ENCODE peak calls at places on chromosomes 6 and 20, in eight cellular contexts. One of them, this sample, is unnamed.

GRCh38 chr20:23456873-23457272 is 4.2 kb upstream of the CST11 start:
- DNase-seq in ovary: no peak
- DNase-seq in A549: no peak
- DNase-seq in K562: no peak
- DNase-seq in SK-N-SH: no peak
- DNase-seq in H1: no peak
- DNase-seq in sigmoid colon: no peak
- DNase-seq in transverse colon: no peak
- DNase-seq in this sample: no peak

GRCh38 chr6:56649053-56649769 is 6.5 kb upstream of the DST start:
- DNase-seq in ovary: no peak
- DNase-seq in A549: no peak
- DNase-seq in K562: no peak
- DNase-seq in SK-N-SH: no peak
- DNase-seq in H1: no peak
- DNase-seq in sigmoid colon: no peak
- DNase-seq in transverse colon: no peak
- DNase-seq in this sample: no peak

GRCh38 chr20:17935186-17935585 is 33.4 kb downstream of the SNX5 start:
- DNase-seq in ovary: no peak
- DNase-seq in A549: no peak
- DNase-seq in K562: no peak
- DNase-seq in SK-N-SH: no peak
- DNase-seq in H1: no peak
- DNase-seq in sigmoid colon: no peak
- DNase-seq in transverse colon: no peak
- DNase-seq in this sample: no peak

GRCh38 chr6:83008631-83009030 is 57.0 kb downstream of the UBE3D start:
- DNase-seq in ovary: no peak
- DNase-seq in A549: no peak
- DNase-seq in K562: no peak
- DNase-seq in SK-N-SH: no peak
- DNase-seq in H1: no peak
- DNase-seq in sigmoid colon: no peak
- DNase-seq in transverse colon: no peak
- DNase-seq in this sample: no peak

GRCh38 chr6:114342086-114342825 is 567 bp downstream of the HS3ST5 start:
- DNase-seq in ovary: no peak
- DNase-seq in A549: no peak
- DNase-seq in K562: no peak
- DNase-seq in SK-N-SH: peak
- DNase-seq in H1: no peak
- DNase-seq in sigmoid colon: no peak
- DNase-seq in transverse colon: peak
- DNase-seq in this sample: no peak

GRCh38 chr6:30752164-30752927 is 8.0 kb upstream of the IER3 start:
- DNase-seq in ovary: peak
- DNase-seq in A549: peak
- DNase-seq in K562: no peak
- DNase-seq in SK-N-SH: peak
- DNase-seq in H1: no peak
- DNase-seq in sigmoid colon: peak
- DNase-seq in transverse colon: peak
- DNase-seq in this sample: peak

GRCh38 chr6:41442800-41443501 is 103.2 kb upstream of the FOXP4 start:
- DNase-seq in ovary: peak
- DNase-seq in A549: no peak
- DNase-seq in K562: peak
- DNase-seq in SK-N-SH: peak
- DNase-seq in H1: peak
- DNase-seq in sigmoid colon: peak
- DNase-seq in transverse colon: peak
- DNase-seq in this sample: no peak

GRCh38 chr6:151409679-151410078 is 18.3 kb upstream of the ZBTB2 start:
- DNase-seq in ovary: no peak
- DNase-seq in A549: no peak
- DNase-seq in K562: no peak
- DNase-seq in SK-N-SH: no peak
- DNase-seq in H1: no peak
- DNase-seq in sigmoid colon: no peak
- DNase-seq in transverse colon: no peak
- DNase-seq in this sample: no peak

GRCh38 chr6:18100296-18100695 is 22.2 kb downstream of the NHLRC1 start:
- DNase-seq in ovary: no peak
- DNase-seq in A549: no peak
- DNase-seq in K562: no peak
- DNase-seq in SK-N-SH: no peak
- DNase-seq in H1: no peak
- DNase-seq in sigmoid colon: no peak
- DNase-seq in transverse colon: no peak
- DNase-seq in this sample: no peak

GRCh38 chr6:119479860-119480655 is 130.5 kb upstream of the MAN1A1 start:
- DNase-seq in ovary: no peak
- DNase-seq in A549: no peak
- DNase-seq in K562: peak
- DNase-seq in SK-N-SH: no peak
- DNase-seq in H1: no peak
- DNase-seq in sigmoid colon: no peak
- DNase-seq in transverse colon: no peak
- DNase-seq in this sample: no peak

GRCh38 chr6:154932562-154933027 is 62.5 kb upstream of the TIAM2 start:
- DNase-seq in ovary: no peak
- DNase-seq in A549: peak
- DNase-seq in K562: no peak
- DNase-seq in SK-N-SH: peak
- DNase-seq in H1: no peak
- DNase-seq in sigmoid colon: no peak
- DNase-seq in transverse colon: no peak
- DNase-seq in this sample: no peak

GRCh38 chr6:85405175-85405852 is 44.6 kb upstream of the NT5E start:
- DNase-seq in ovary: no peak
- DNase-seq in A549: peak
- DNase-seq in K562: no peak
- DNase-seq in SK-N-SH: no peak
- DNase-seq in H1: no peak
- DNase-seq in sigmoid colon: no peak
- DNase-seq in transverse colon: peak
- DNase-seq in this sample: no peak

GRCh38 chr6:104201557-104201956 is 658.2 kb downstream of the HACE1 start:
- DNase-seq in ovary: no peak
- DNase-seq in A549: no peak
- DNase-seq in K562: no peak
- DNase-seq in SK-N-SH: no peak
- DNase-seq in H1: no peak
- DNase-seq in sigmoid colon: no peak
- DNase-seq in transverse colon: no peak
- DNase-seq in this sample: no peak

GRCh38 chr6:9717568-9717967 is 697.3 kb downstream of the TFAP2A start:
- DNase-seq in ovary: no peak
- DNase-seq in A549: no peak
- DNase-seq in K562: no peak
- DNase-seq in SK-N-SH: no peak
- DNase-seq in H1: no peak
- DNase-seq in sigmoid colon: no peak
- DNase-seq in transverse colon: no peak
- DNase-seq in this sample: no peak

GRCh38 chr6:71465096-71465495 is 176.5 kb downstream of the OGFRL1 start:
- DNase-seq in ovary: no peak
- DNase-seq in A549: no peak
- DNase-seq in K562: no peak
- DNase-seq in SK-N-SH: no peak
- DNase-seq in H1: no peak
- DNase-seq in sigmoid colon: no peak
- DNase-seq in transverse colon: no peak
- DNase-seq in this sample: no peak

GRCh38 chr20:33669224-33669623 is 2.5 kb downstream of the ACTL10 start:
- DNase-seq in ovary: no peak
- DNase-seq in A549: no peak
- DNase-seq in K562: no peak
- DNase-seq in SK-N-SH: no peak
- DNase-seq in H1: no peak
- DNase-seq in sigmoid colon: no peak
- DNase-seq in transverse colon: no peak
- DNase-seq in this sample: no peak

GRCh38 chr6:151044465-151045441 is 179.3 kb downstream of the MTHFD1L start:
- DNase-seq in ovary: peak
- DNase-seq in A549: peak
- DNase-seq in K562: no peak
- DNase-seq in SK-N-SH: peak
- DNase-seq in H1: no peak
- DNase-seq in sigmoid colon: peak
- DNase-seq in transverse colon: peak
- DNase-seq in this sample: peak

GRCh38 chr20:50517817-50518154 is 7.6 kb downstream of the PTPN1 start:
- DNase-seq in ovary: no peak
- DNase-seq in A549: no peak
- DNase-seq in K562: no peak
- DNase-seq in SK-N-SH: no peak
- DNase-seq in H1: no peak
- DNase-seq in sigmoid colon: no peak
- DNase-seq in transverse colon: no peak
- DNase-seq in this sample: no peak

DNA sequence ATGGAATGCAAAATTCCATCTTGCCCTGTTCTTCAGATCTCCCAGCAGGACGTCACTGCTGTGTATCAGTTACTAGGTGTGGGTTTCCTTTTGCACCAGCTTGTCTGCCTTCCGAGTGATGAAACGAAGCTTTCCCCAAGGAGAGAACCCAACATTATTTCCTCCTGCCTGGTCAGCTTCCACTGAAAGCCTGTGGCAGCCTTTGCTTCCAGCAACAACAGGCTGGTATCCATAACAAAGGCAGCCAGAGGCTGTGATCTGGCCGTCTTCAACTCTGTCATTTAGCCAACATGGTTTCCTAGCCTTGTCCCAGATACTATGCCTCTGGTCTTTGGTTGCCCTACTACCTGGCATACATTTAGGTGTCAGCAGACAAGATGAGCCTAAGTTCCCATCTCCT is 78.8 kb upstream of the HEY2 start:
- DNase-seq in ovary: no peak
- DNase-seq in A549: no peak
- DNase-seq in K562: no peak
- DNase-seq in SK-N-SH: no peak
- DNase-seq in H1: peak
- DNase-seq in sigmoid colon: peak
- DNase-seq in transverse colon: no peak
- DNase-seq in this sample: no peak
- TF ChIP-seq EP300 in ovary: no peak
- TF ChIP-seq EP300 in A549: no peak
- TF ChIP-seq EP300 in K562: no peak
- TF ChIP-seq EP300 in SK-N-SH: no peak
- TF ChIP-seq EP300 in H1: no peak
- TF ChIP-seq EP300 in sigmoid colon: no peak
- TF ChIP-seq EP300 in transverse colon: no peak
- TF ChIP-seq EP300 in this sample: no peak

GRCh38 chr20:38159539-38159938 is 5.5 kb downstream of the TGM2 start:
- DNase-seq in ovary: no peak
- DNase-seq in A549: no peak
- DNase-seq in K562: peak
- DNase-seq in SK-N-SH: no peak
- DNase-seq in H1: no peak
- DNase-seq in sigmoid colon: no peak
- DNase-seq in transverse colon: no peak
- DNase-seq in this sample: no peak
- H3K4me3 ChIP-seq in ovary: no peak
- H3K4me3 ChIP-seq in A549: no peak
- H3K4me3 ChIP-seq in K562: no peak
- H3K4me3 ChIP-seq in SK-N-SH: no peak
- H3K4me3 ChIP-seq in H1: no peak
- H3K4me3 ChIP-seq in sigmoid colon: no peak
- H3K4me3 ChIP-seq in transverse colon: no peak
- H3K4me3 ChIP-seq in this sample: no peak

GRCh38 chr6:43142101-43142500 is 29.0 kb upstream of the SRF start:
- DNase-seq in ovary: no peak
- DNase-seq in A549: no peak
- DNase-seq in K562: no peak
- DNase-seq in SK-N-SH: no peak
- DNase-seq in H1: no peak
- DNase-seq in sigmoid colon: no peak
- DNase-seq in transverse colon: no peak
- DNase-seq in this sample: no peak
- TF ChIP-seq EP300 in ovary: no peak
- TF ChIP-seq EP300 in A549: no peak
- TF ChIP-seq EP300 in K562: no peak
- TF ChIP-seq EP300 in SK-N-SH: no peak
- TF ChIP-seq EP300 in H1: no peak
- TF ChIP-seq EP300 in sigmoid colon: no peak
- TF ChIP-seq EP300 in transverse colon: no peak
- TF ChIP-seq EP300 in this sample: no peak

GRCh38 chr20:46057856-46058655 is 29.0 kb downstream of the SLC12A5 start:
- DNase-seq in ovary: peak
- DNase-seq in A549: no peak
- DNase-seq in K562: no peak
- DNase-seq in SK-N-SH: no peak
- DNase-seq in H1: no peak
- DNase-seq in sigmoid colon: peak
- DNase-seq in transverse colon: peak
- DNase-seq in this sample: no peak
- H3K4me3 ChIP-seq in ovary: no peak
- H3K4me3 ChIP-seq in A549: no peak
- H3K4me3 ChIP-seq in K562: no peak
- H3K4me3 ChIP-seq in SK-N-SH: no peak
- H3K4me3 ChIP-seq in H1: peak
- H3K4me3 ChIP-seq in sigmoid colon: peak
- H3K4me3 ChIP-seq in transverse colon: no peak
- H3K4me3 ChIP-seq in this sample: peak

GRCh38 chr6:13407709-13408695 is 79.4 kb downstream of the GFOD1 start:
- DNase-seq in ovary: no peak
- DNase-seq in A549: peak
- DNase-seq in K562: no peak
- DNase-seq in SK-N-SH: no peak
- DNase-seq in H1: no peak
- DNase-seq in sigmoid colon: no peak
- DNase-seq in transverse colon: no peak
- DNase-seq in this sample: no peak
- TF ChIP-seq EP300 in ovary: no peak
- TF ChIP-seq EP300 in A549: peak
- TF ChIP-seq EP300 in K562: peak
- TF ChIP-seq EP300 in SK-N-SH: no peak
- TF ChIP-seq EP300 in H1: no peak
- TF ChIP-seq EP300 in sigmoid colon: no peak
- TF ChIP-seq EP300 in transverse colon: no peak
- TF ChIP-seq EP300 in this sample: no peak

This sample was measured in suprapubic skin.